ENCODE peak calls at places on chromosomes 7 and 10, in four cellular contexts. A is AG09309, L is aorta, M is T-helper 17 cell. H is an unnamed sample.

GRCh38 chr10:14225374-14225773 is 105.3 kb downstream of the FRMD4A start:
- DNase-seq in A (no peak), L (no peak), M (no peak), H (no peak)

GRCh38 chr10:77081411-77082010 is 556.1 kb downstream of the KCNMA1 start:
- DNase-seq in A (no peak), M (no peak), L (no peak), H (no peak)

GRCh38 chr10:119327096-119327745 is 119.8 kb downstream of the GRK5 start:
- DNase-seq in L (no peak), M (no peak), A (no peak), H (no peak)

GRCh38 chr10:24209946-24210491 is 1.1 kb downstream of the KIAA1217 start:
- DNase-seq in A (no peak), L (no peak), M (no peak), H (peak)

GRCh38 chr7:37916017-37916672 is 472 bp downstream of the SFRP4 start:
- DNase-seq in M (no peak), A (no peak), L (peak), H (no peak)

GRCh38 chr7:38932509-38933168 is 23.6 kb upstream of the VPS41 start:
- DNase-seq in L (peak), A (no peak), M (peak), H (peak)

GRCh38 chr10:15715619-15716227 is 4.0 kb downstream of the ITGA8 start:
- DNase-seq in L (no peak), M (no peak), A (no peak), H (no peak)

GRCh38 chr10:60429084-60429849 is 39.6 kb upstream of the ANK3 start:
- DNase-seq in L (no peak), M (no peak), A (no peak), H (no peak)

GRCh38 chr10:121860810-121861209 is 67.0 kb downstream of the ATE1 start:
- DNase-seq in M (no peak), L (no peak), A (no peak), H (no peak)

GRCh38 chr10:61943699-61944444 is 42.4 kb downstream of the ARID5B start:
- DNase-seq in A (peak), M (no peak), L (no peak), H (no peak)

GRCh38 chr7:73830872-73831655 is at the start of gene CLDN4:
- DNase-seq in L (no peak), M (no peak), A (no peak), H (no peak)

GRCh38 chr7:140645166-140645565 is 4.6 kb upstream of the DENND2A start:
- DNase-seq in L (no peak), A (no peak), M (no peak), H (peak)

GRCh38 chr10:3538850-3539531 is 246.0 kb downstream of the KLF6 start:
- DNase-seq in L (peak), M (no peak), A (peak), H (peak)

GRCh38 chr7:129665013-129665401 is 53.5 kb downstream of the NRF1 start:
- DNase-seq in A (peak), L (no peak), M (no peak), H (peak)

GRCh38 chr10:133528845-133529575 is 1.8 kb downstream of the CYP2E1 start:
- DNase-seq in A (no peak), M (no peak), L (no peak), H (no peak)

GRCh38 chr7:127588697-127589482 is 679 bp downstream of the ARF5 start:
- DNase-seq in L (no peak), M (peak), A (no peak), H (peak)

GRCh38 chr10:28291881-28292297 is 11.0 kb downstream of the MPP7 start:
- DNase-seq in M (no peak), A (peak), L (no peak), H (peak)

GRCh38 chr10:91635401-91636400 is 2.8 kb upstream of the PPP1R3C start:
- DNase-seq in L (peak), A (no peak), M (peak), H (peak)

GRCh38 chr7:40887099-40887498 is 752.3 kb downstream of the SUGCT start:
- DNase-seq in A (no peak), L (no peak), M (no peak), H (no peak)

GRCh38 chr10:95818663-95819062 is 62.7 kb downstream of the ENTPD1 start:
- DNase-seq in A (peak), M (no peak), L (no peak), H (no peak)

GRCh38 chr7:117484988-117485655 is 5.3 kb downstream of the CFTR start:
- DNase-seq in M (no peak), A (no peak), L (no peak), H (no peak)

GRCh38 chr7:117068511-117069155 is 115.3 kb downstream of the ST7 start:
- DNase-seq in M (no peak), A (no peak), L (no peak), H (no peak)

GRCh38 chr10:4241724-4242345 is 456.8 kb upstream of the KLF6 start:
- DNase-seq in L (no peak), A (peak), M (no peak), H (no peak)

GRCh38 chr7:6705959-6706665 is 635 bp downstream of the ZNF12 start:
- DNase-seq in A (no peak), L (peak), M (peak), H (peak)

GRCh38 chr7:101163281-101164070 is 1.9 kb downstream of the VGF start:
- DNase-seq in A (no peak), M (no peak), L (no peak), H (no peak)